ENCODE peak calls at places on chromosomes 13 and 19, in four cellular contexts. One of them, this sample, is unnamed.

GRCh38 chr19:47141695-47142094 is 11.1 kb downstream of the SAE1 start:
- DNase-seq in activated T-helper 1 cell treated with anti-CD3 and anti-CD28 coated beads, Interleukin-2, amount 50 U/mL, for 16 hours: no peak
- DNase-seq in DMS53: no peak
- DNase-seq in NCI-H1105 treated with DMSO at 0.1 percent for 48 hours: no peak
- DNase-seq in this sample: no peak

GRCh38 chr13:94173312-94173854 is 306.1 kb downstream of the DCT start:
- DNase-seq in activated T-helper 1 cell treated with anti-CD3 and anti-CD28 coated beads, Interleukin-2, amount 50 U/mL, for 16 hours: no peak
- DNase-seq in DMS53: no peak
- DNase-seq in NCI-H1105 treated with DMSO at 0.1 percent for 48 hours: no peak
- DNase-seq in this sample: peak; percentile 6

GRCh38 chr19:49918089-49918488 is 10.9 kb upstream of the ATF5 start:
- DNase-seq in NCI-H1105 treated with DMSO at 0.1 percent for 48 hours: no peak
- DNase-seq in activated T-helper 1 cell treated with anti-CD3 and anti-CD28 coated beads, Interleukin-2, amount 50 U/mL, for 16 hours: no peak
- DNase-seq in DMS53: no peak
- DNase-seq in this sample: no peak

GRCh38 chr19:5104871-5105351 is 136.0 kb downstream of the KDM4B start:
- DNase-seq in NCI-H1105 treated with DMSO at 0.1 percent for 48 hours: no peak
- DNase-seq in activated T-helper 1 cell treated with anti-CD3 and anti-CD28 coated beads, Interleukin-2, amount 50 U/mL, for 16 hours: no peak
- DNase-seq in DMS53: no peak
- DNase-seq in this sample: no peak

GRCh38 chr13:112752711-112753541 is 63.1 kb downstream of the ATP11A start:
- DNase-seq in NCI-H1105 treated with DMSO at 0.1 percent for 48 hours: no peak
- DNase-seq in activated T-helper 1 cell treated with anti-CD3 and anti-CD28 coated beads, Interleukin-2, amount 50 U/mL, for 16 hours: no peak
- DNase-seq in DMS53: no peak
- DNase-seq in this sample: no peak

GRCh38 chr19:41705393-41706174 is 2.8 kb upstream of the CEACAM5 start:
- DNase-seq in DMS53: peak; percentile 41
- DNase-seq in NCI-H1105 treated with DMSO at 0.1 percent for 48 hours: no peak
- DNase-seq in activated T-helper 1 cell treated with anti-CD3 and anti-CD28 coated beads, Interleukin-2, amount 50 U/mL, for 16 hours: no peak
- DNase-seq in this sample: peak; percentile 47

GRCh38 chr19:57812201-57812600 is 2.5 kb downstream of the ZNF552 start:
- DNase-seq in NCI-H1105 treated with DMSO at 0.1 percent for 48 hours: no peak
- DNase-seq in activated T-helper 1 cell treated with anti-CD3 and anti-CD28 coated beads, Interleukin-2, amount 50 U/mL, for 16 hours: no peak
- DNase-seq in DMS53: no peak
- DNase-seq in this sample: no peak

GRCh38 chr13:19597523-19597922 is 35.9 kb upstream of the MPHOSPH8 start:
- DNase-seq in NCI-H1105 treated with DMSO at 0.1 percent for 48 hours: no peak
- DNase-seq in activated T-helper 1 cell treated with anti-CD3 and anti-CD28 coated beads, Interleukin-2, amount 50 U/mL, for 16 hours: no peak
- DNase-seq in DMS53: peak; percentile 34
- DNase-seq in this sample: no peak

GRCh38 chr19:45283443-45284033 is 32.5 kb downstream of the MARK4 start:
- DNase-seq in activated T-helper 1 cell treated with anti-CD3 and anti-CD28 coated beads, Interleukin-2, amount 50 U/mL, for 16 hours: no peak
- DNase-seq in DMS53: no peak
- DNase-seq in NCI-H1105 treated with DMSO at 0.1 percent for 48 hours: no peak
- DNase-seq in this sample: no peak

GRCh38 chr13:111092685-111093084 is 22.4 kb upstream of the ARHGEF7 start:
- DNase-seq in activated T-helper 1 cell treated with anti-CD3 and anti-CD28 coated beads, Interleukin-2, amount 50 U/mL, for 16 hours: no peak
- DNase-seq in DMS53: no peak
- DNase-seq in NCI-H1105 treated with DMSO at 0.1 percent for 48 hours: no peak
- DNase-seq in this sample: no peak

GRCh38 chr13:90272356-90272755 is 1075.1 kb upstream of the MIR17HG start:
- DNase-seq in activated T-helper 1 cell treated with anti-CD3 and anti-CD28 coated beads, Interleukin-2, amount 50 U/mL, for 16 hours: no peak
- DNase-seq in DMS53: no peak
- DNase-seq in NCI-H1105 treated with DMSO at 0.1 percent for 48 hours: no peak
- DNase-seq in this sample: no peak

GRCh38 chr19:4246767-4247593 is at the start of gene YJU2:
- DNase-seq in DMS53: peak; percentile 99
- DNase-seq in NCI-H1105 treated with DMSO at 0.1 percent for 48 hours: peak; percentile 97
- DNase-seq in activated T-helper 1 cell treated with anti-CD3 and anti-CD28 coated beads, Interleukin-2, amount 50 U/mL, for 16 hours: peak; percentile 91
- DNase-seq in this sample: peak; percentile 99

GRCh38 chr13:46738055-46738454 is 58.9 kb downstream of the ESD start:
- DNase-seq in DMS53: no peak
- DNase-seq in activated T-helper 1 cell treated with anti-CD3 and anti-CD28 coated beads, Interleukin-2, amount 50 U/mL, for 16 hours: no peak
- DNase-seq in NCI-H1105 treated with DMSO at 0.1 percent for 48 hours: no peak
- DNase-seq in this sample: peak; percentile 20

GRCh38 chr19:38173324-38174041 is 50.5 kb downstream of the DPF1 start:
- DNase-seq in NCI-H1105 treated with DMSO at 0.1 percent for 48 hours: peak; percentile 85
- DNase-seq in DMS53: no peak
- DNase-seq in activated T-helper 1 cell treated with anti-CD3 and anti-CD28 coated beads, Interleukin-2, amount 50 U/mL, for 16 hours: no peak
- DNase-seq in this sample: peak; percentile 94